ENCODE peak calls at places on chromosome 1, in six cellular contexts. P is stromal cell of bone marrow; L is stimulated activated CD8-positive, alpha-beta memory T cell treated with anti-CD3 and anti-CD28 coated beads, Interleukin-2, amount 100 ng/mL, for 1 hour; Q is mesenchymal stem cell; W is iPS-NIHi11; M is kidney. Y is an unnamed sample.

GRCh38 chr1:117527566-117528102 is 78.2 kb upstream of the TENT5C start:
- DNase-seq in P (peak), M (no peak), W (no peak), Q (peak), L (no peak), Y (no peak)

GRCh38 chr1:235908742-235909520 is 42.2 kb upstream of the LYST start:
- DNase-seq in P (peak), W (no peak), Q (peak), M (no peak), L (no peak), Y (no peak)

GRCh38 chr1:234132799-234133198 is 228.3 kb downstream of the SLC35F3 start:
- DNase-seq in M (no peak), W (no peak), Q (no peak), L (no peak), P (no peak), Y (no peak)

GRCh38 chr1:160626560-160627342 is 20.1 kb downstream of the SLAMF1 start:
- DNase-seq in W (no peak), Q (no peak), L (no peak), M (no peak), P (no peak), Y (no peak)

GRCh38 chr1:93399781-93400180 is 48.1 kb upstream of the FNBP1L start:
- DNase-seq in M (no peak), P (no peak), L (no peak), Q (no peak), W (peak), Y (no peak)

GRCh38 chr1:189752461-189752860 is 725.2 kb downstream of the BRINP3 start:
- DNase-seq in L (no peak), W (no peak), Q (no peak), P (no peak), M (no peak), Y (no peak)

GRCh38 chr1:52238474-52238873 is 96.6 kb downstream of the ZFYVE9 start:
- DNase-seq in Q (peak), W (no peak), L (no peak), M (no peak), P (peak), Y (no peak)

GRCh38 chr1:152251391-152251790 is 27.4 kb upstream of the HRNR start:
- DNase-seq in W (no peak), L (no peak), M (no peak), Q (no peak), P (no peak), Y (no peak)

GRCh38 chr1:202107801-202108731 is 14.7 kb upstream of the GPR37L1 start:
- DNase-seq in P (no peak), M (peak), L (no peak), Q (no peak), W (no peak), Y (peak)

GRCh38 chr1:18485227-18485626 is 4.5 kb downstream of the KLHDC7A start:
- DNase-seq in Q (no peak), W (no peak), L (no peak), M (no peak), P (no peak), Y (no peak)

GRCh38 chr1:17427696-17428660 is 11.5 kb downstream of the RCC2 start:
- DNase-seq in W (no peak), Q (no peak), L (no peak), M (peak), P (no peak), Y (no peak)

GRCh38 chr1:218344814-218345672 is at the start of gene TGFB2:
- DNase-seq in P (peak), Q (peak), W (peak), L (no peak), M (no peak), Y (peak)

GRCh38 chr1:161402446-161402845 is 34.8 kb upstream of the CFAP126 start:
- DNase-seq in W (no peak), M (no peak), L (no peak), P (no peak), Q (no peak), Y (no peak)

GRCh38 chr1:11919621-11920020 is 6.6 kb downstream of the KIAA2013 start:
- DNase-seq in Q (no peak), L (no peak), P (no peak), M (no peak), W (no peak), Y (no peak)

Y was measured in neural progenitor cell.